ENCODE peak calls at places on chromosomes 13 and 19, in eight cellular contexts. P is CD4-positive, alpha-beta T cell; I is brain microvascular endothelial cell; F is Calu3; H is lower leg skin; E is AG09309; W is glutamatergic neuron; X is heart left ventricle. K is an unnamed sample.

GRCh38 chr19:3503036-3503572 is 2.6 kb upstream of the DOHH start:
- DNase-seq in P (no peak), I (no peak), F (no peak), H (no peak), E (no peak), W (no peak), X (no peak), K (no peak)

GRCh38 chr19:8426283-8426682 is 13.2 kb downstream of the MARCHF2 start:
- DNase-seq in P (no peak), I (no peak), F (no peak), H (no peak), E (no peak), W (no peak), X (no peak), K (no peak)

GRCh38 chr13:34721631-34722144 is 220.4 kb upstream of the NBEA start:
- DNase-seq in P (no peak), I (no peak), F (no peak), H (no peak), E (no peak), W (no peak), X (no peak), K (no peak)

GRCh38 chr13:62626771-62627170 is 1211.1 kb upstream of the PCDH20 start:
- DNase-seq in P (no peak), I (no peak), F (no peak), H (no peak), E (no peak), W (no peak), X (no peak), K (no peak)

GRCh38 chr19:31334849-31335624 is 14.2 kb downstream of the TSHZ3 start:
- DNase-seq in P (no peak), I (no peak), F (no peak), H (no peak), E (no peak), W (no peak), X (no peak), K (no peak)

GRCh38 chr13:29577135-29578051 is 18.1 kb downstream of the SLC7A1 start:
- DNase-seq in P (no peak), I (no peak), F (no peak), H (no peak), E (no peak), W (no peak), X (peak), K (no peak)

GRCh38 chr13:33194820-33195692 is 90.5 kb downstream of the STARD13 start:
- DNase-seq in P (no peak), I (peak), F (no peak), H (no peak), E (peak), W (no peak), X (no peak), K (no peak)

GRCh38 chr19:12293771-12294307 is 844 bp downstream of the ZNF44 start:
- DNase-seq in P (peak), I (peak), F (peak), H (peak), E (peak), W (peak), X (peak), K (peak)

GRCh38 chr13:30908416-30908980 is 2.4 kb downstream of the MEDAG start:
- DNase-seq in P (no peak), I (no peak), F (no peak), H (no peak), E (no peak), W (no peak), X (peak), K (no peak)

GRCh38 chr19:3094638-3095374 is 644 bp downstream of the GNA11 start:
- DNase-seq in P (no peak), I (no peak), F (peak), H (no peak), E (no peak), W (no peak), X (no peak), K (no peak)

GRCh38 chr13:21150013-21150412 is 26.3 kb downstream of the SKA3 start:
- DNase-seq in P (no peak), I (no peak), F (no peak), H (no peak), E (no peak), W (no peak), X (no peak), K (no peak)

GRCh38 chr19:7224995-7225394 is 69.2 kb downstream of the INSR start:
- DNase-seq in P (no peak), I (no peak), F (no peak), H (no peak), E (no peak), W (no peak), X (no peak), K (no peak)

GRCh38 chr13:53782400-53783030 is 753.9 kb downstream of the OLFM4 start:
- DNase-seq in P (no peak), I (peak), F (peak), H (no peak), E (peak), W (no peak), X (no peak), K (no peak)

GRCh38 chr19:4030552-4030951 is 23.0 kb downstream of the PIAS4 start:
- DNase-seq in P (no peak), I (no peak), F (no peak), H (no peak), E (no peak), W (no peak), X (no peak), K (no peak)

GRCh38 chr19:17676295-17676694 is 11.9 kb downstream of the UNC13A start:
- DNase-seq in P (no peak), I (no peak), F (no peak), H (no peak), E (no peak), W (no peak), X (no peak), K (no peak)
- TF ChIP-seq CTCF in P (no peak), I (no peak), F (no peak), H (no peak), E (no peak), W (no peak), X (no peak), K (no peak)

DNA sequence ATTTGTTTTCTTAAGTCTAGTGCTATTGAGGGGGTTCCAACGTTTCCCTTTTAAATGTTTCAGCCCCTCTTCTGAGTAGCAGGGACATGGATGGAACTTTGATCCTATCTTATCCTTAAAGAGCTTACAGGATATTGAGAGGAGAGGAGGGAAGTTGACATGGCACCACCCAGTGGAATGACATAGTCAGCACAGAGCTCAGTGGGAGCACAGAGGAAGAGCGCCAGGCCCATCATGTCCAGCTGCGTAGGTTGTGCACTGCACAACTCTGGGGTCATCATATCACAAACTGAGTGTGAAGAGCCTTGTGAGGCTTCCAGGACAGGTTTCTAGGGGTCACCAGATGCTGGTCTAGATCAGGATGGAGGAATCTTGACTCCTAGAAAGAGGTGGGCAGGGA is 4.6 kb upstream of the CDC42EP5 start:
- DNase-seq in P (no peak), I (no peak), F (no peak), H (no peak), E (no peak), W (no peak), X (no peak), K (no peak)
- TF ChIP-seq CTCF in P (no peak), I (peak), F (peak), H (no peak), E (no peak), W (no peak), X (no peak), K (no peak)

GRCh38 chr13:92804346-92804745 is 422.3 kb upstream of the GPC6 start:
- DNase-seq in P (no peak), I (peak), F (no peak), H (no peak), E (peak), W (no peak), X (no peak), K (no peak)
- TF ChIP-seq CTCF in P (no peak), I (no peak), F (no peak), H (no peak), E (no peak), W (no peak), X (no peak), K (no peak)

GRCh38 chr19:42634409-42635232 is 39.9 kb upstream of the CEACAM8 start:
- DNase-seq in P (no peak), I (peak), F (peak), H (no peak), E (no peak), W (peak), X (no peak), K (no peak)
- TF ChIP-seq CTCF in P (peak), I (peak), F (peak), H (no peak), E (peak), W (peak), X (peak), K (no peak)

DNA sequence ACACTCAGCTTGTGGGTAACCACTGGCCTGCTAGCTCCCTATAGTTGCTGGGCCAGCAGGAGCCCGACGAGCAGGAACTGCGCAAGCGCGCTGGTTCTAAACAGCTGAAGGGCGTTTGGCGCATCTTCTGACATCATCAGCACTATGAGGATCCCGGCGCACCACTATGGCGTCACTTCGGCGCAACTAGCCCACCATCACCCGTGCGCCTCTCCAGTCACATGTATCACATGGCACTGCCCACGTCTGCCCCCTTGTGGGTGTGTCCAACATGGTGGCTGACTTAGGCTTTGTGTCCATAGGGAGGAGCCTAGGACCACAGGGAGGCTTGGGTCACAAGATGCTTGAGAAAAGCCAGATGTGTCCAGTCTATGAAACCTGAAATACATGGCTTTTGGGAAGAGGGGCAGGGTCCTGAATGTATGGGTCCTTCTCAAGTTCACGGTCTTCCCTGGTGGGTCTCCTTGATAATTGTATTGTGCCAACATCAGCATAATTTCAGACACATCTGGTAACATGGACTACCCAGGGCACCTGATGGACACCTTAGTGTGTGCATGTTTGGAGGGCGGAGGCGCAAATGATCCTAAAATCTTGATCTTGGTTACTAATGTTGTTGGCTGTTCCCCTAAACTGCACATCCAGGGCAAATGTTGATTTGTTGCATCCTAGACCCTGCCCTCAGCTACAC is 18.0 kb downstream of the KLK4 start:
- DNase-seq in P (no peak), I (no peak), F (no peak), H (no peak), E (no peak), W (no peak), X (no peak), K (no peak)
- TF ChIP-seq CTCF in P (no peak), I (no peak), F (no peak), H (no peak), E (no peak), W (no peak), X (no peak), K (no peak)

GRCh38 chr13:43749503-43749902 is 37.3 kb downstream of the ENOX1 start:
- DNase-seq in P (no peak), I (no peak), F (no peak), H (no peak), E (no peak), W (no peak), X (no peak), K (no peak)

GRCh38 chr13:43755844-43756243 is 30.9 kb downstream of the ENOX1 start:
- DNase-seq in P (no peak), I (no peak), F (no peak), H (no peak), E (no peak), W (no peak), X (no peak), K (no peak)

GRCh38 chr13:43757266-43757665 is 29.5 kb downstream of the ENOX1 start:
- DNase-seq in P (no peak), I (no peak), F (no peak), H (no peak), E (no peak), W (no peak), X (no peak), K (no peak)

GRCh38 chr13:43751624-43752023 is 35.1 kb downstream of the ENOX1 start:
- DNase-seq in P (no peak), I (no peak), F (no peak), H (no peak), E (no peak), W (no peak), X (no peak), K (no peak)
- TF ChIP-seq CTCF in P (no peak), I (no peak), F (no peak), H (no peak), E (no peak), W (no peak), X (no peak), K (no peak)

GRCh38 chr19:48784527-48784926 is 26.3 kb downstream of the BCAT2 start:
- DNase-seq in P (no peak), I (no peak), F (no peak), H (no peak), E (no peak), W (no peak), X (no peak), K (no peak)
- TF ChIP-seq CTCF in P (no peak), I (peak), F (no peak), H (no peak), E (peak), W (no peak), X (peak), K (no peak)